ENCODE peak calls at places on chromosome 18, in four cellular contexts. U, S, H and R are unnamed samples.

GRCh38 chr18:3652380-3653262 is 202.6 kb downstream of the TGIF1 start:
- DNase-seq in S (peak; percentile 98), H (no peak), U (no peak), R (peak; percentile 98)

GRCh38 chr18:3107740-3108151 is 94.8 kb upstream of the LPIN2 start:
- DNase-seq in U (no peak), S (no peak), H (no peak), R (no peak)

GRCh38 chr18:12423820-12424219 is 16.1 kb downstream of the PRELID3A start:
- DNase-seq in S (no peak), H (no peak), U (no peak), R (no peak)

GRCh38 chr18:7757175-7757574 is 190.1 kb downstream of the PTPRM start:
- DNase-seq in S (no peak), H (no peak), U (no peak), R (no peak)

GRCh38 chr18:35060092-35060491 is 18.9 kb downstream of the MAPRE2 start:
- DNase-seq in U (no peak), H (no peak), S (no peak), R (no peak)

GRCh38 chr18:55320399-55321255 is 267.4 kb downstream of the TCF4 start:
- DNase-seq in S (no peak), H (no peak), U (no peak), R (no peak)

GRCh38 chr18:13235326-13235937 is 16.9 kb downstream of the LDLRAD4 start:
- DNase-seq in H (no peak), U (no peak), S (no peak), R (no peak)

GRCh38 chr18:29434650-29435049 is 1257.7 kb upstream of the CDH2 start:
- DNase-seq in H (no peak), S (no peak), U (no peak), R (no peak)

GRCh38 chr18:52341617-52342381 is 1.8 kb downstream of the DCC start:
- DNase-seq in U (no peak), H (peak; percentile 71), S (no peak), R (no peak)

GRCh38 chr18:31658670-31659573 is 25.5 kb downstream of the B4GALT6 start:
- DNase-seq in H (no peak), S (no peak), U (peak; percentile 89), R (no peak)

GRCh38 chr18:56003651-56004050 is 415.7 kb upstream of the TCF4 start:
- DNase-seq in H (no peak), U (no peak), S (no peak), R (no peak)

GRCh38 chr18:55763298-55763697 is 175.3 kb upstream of the TCF4 start:
- DNase-seq in H (no peak), U (no peak), S (no peak), R (no peak)

GRCh38 chr18:45357681-45358470 is 257.4 kb upstream of the SLC14A2 start:
- DNase-seq in U (no peak), H (no peak), S (no peak), R (no peak)

GRCh38 chr18:24027156-24027555 is 12.6 kb downstream of the TTC39C start:
- DNase-seq in H (no peak), S (no peak), U (no peak), R (no peak)

GRCh38 chr18:715626-716025 is 3.2 kb upstream of the ENOSF1 start:
- DNase-seq in S (no peak), U (no peak), H (no peak), R (no peak)

GRCh38 chr18:4256786-4257417 is 198.2 kb downstream of the DLGAP1 start:
- DNase-seq in H (no peak), U (no peak), S (no peak), R (no peak)

GRCh38 chr18:25830787-25831186 is 259.6 kb downstream of the SS18 start:
- DNase-seq in H (no peak), U (no peak), S (no peak), R (no peak)

GRCh38 chr18:55422456-55423185 is 165.4 kb downstream of the TCF4 start:
- DNase-seq in S (no peak), U (no peak), H (no peak), R (no peak)

GRCh38 chr18:8615397-8616025 is 6.3 kb downstream of the RAB12 start:
- DNase-seq in U (no peak), S (peak; percentile 51), H (no peak), R (no peak)

GRCh38 chr18:69996417-69996816 is 48.7 kb upstream of the CD226 start:
- DNase-seq in S (no peak), H (no peak), U (no peak), R (no peak)

GRCh38 chr18:73087291-73087977 is 219.6 kb upstream of the NETO1 start:
- DNase-seq in S (no peak), U (no peak), H (no peak), R (no peak)

GRCh38 chr18:1104265-1104792 is 199.7 kb downstream of the ADCYAP1 start:
- DNase-seq in U (no peak), S (no peak), H (no peak), R (no peak)

GRCh38 chr18:68734311-68734710 is 19.4 kb upstream of the TMX3 start:
- DNase-seq in U (no peak), H (no peak), S (no peak), R (no peak)

GRCh38 chr18:71831039-71831438 is 713.1 kb downstream of the CBLN2 start:
- DNase-seq in S (no peak), H (no peak), U (no peak), R (no peak)

GRCh38 chr18:68983126-68983525 is 185.2 kb downstream of the CCDC102B start:
- DNase-seq in U (no peak), H (no peak), S (no peak), R (no peak)

GRCh38 chr18:68244786-68245185 is 470.1 kb downstream of the TMX3 start:
- DNase-seq in S (no peak), U (no peak), H (no peak), R (no peak)

GRCh38 chr18:79502785-79503184 is 107.1 kb downstream of the NFATC1 start:
- DNase-seq in U (no peak), S (peak; percentile 8), H (no peak), R (no peak)

GRCh38 chr18:36402765-36403396 is 105.4 kb downstream of the FHOD3 start:
- DNase-seq in U (no peak), S (no peak), H (no peak), R (no peak)

GRCh38 chr18:33914399-33914798 is 310.3 kb downstream of the NOL4 start:
- DNase-seq in U (no peak), H (no peak), S (no peak), R (no peak)

GRCh38 chr18:70419526-70419925 is 130.7 kb downstream of the SOCS6 start:
- DNase-seq in U (no peak), S (no peak), H (no peak), R (no peak)

GRCh38 chr18:12692206-12692605 is 10.3 kb downstream of the CEP76 start:
- DNase-seq in U (no peak), S (no peak), H (no peak), R (no peak)

GRCh38 chr18:500556-501405 is at the start of gene COLEC12:
- DNase-seq in H (peak; percentile 58), S (peak; percentile 42), U (no peak), R (no peak)

GRCh38 chr18:28007841-28008240 is 169.1 kb downstream of the CDH2 start:
- DNase-seq in U (no peak), H (no peak), S (no peak), R (no peak)

GRCh38 chr18:75086494-75087034 is 122.4 kb downstream of the PTGR3 start:
- DNase-seq in S (no peak), H (peak; percentile 32), U (no peak), R (no peak)
- TF ChIP-seq EZH2 in S (no peak), H (no peak), U (no peak), R (no peak)

GRCh38 chr18:59057969-59058368 is 81.7 kb upstream of the SEC11C start:
- DNase-seq in H (no peak), U (no peak), S (no peak), R (no peak)
- TF ChIP-seq EGR1 in H (no peak), U (no peak), S (no peak), R (no peak)

GRCh38 chr18:22567794-22568193 is 150.1 kb upstream of the CTAGE1 start:
- DNase-seq in S (no peak), U (no peak), H (no peak), R (peak; percentile 38)
- TF ChIP-seq ATF3 in S (no peak), U (no peak), H (no peak), R (no peak)

GRCh38 chr18:22176622-22177495 is 7.5 kb downstream of the GATA6 start:
- DNase-seq in U (no peak), H (peak; percentile 65), S (no peak), R (no peak)
- TF ChIP-seq EZH2 in U (no peak), H (peak; percentile 100), S (no peak), R (no peak)

GRCh38 chr18:74944676-74945075 is 264.3 kb downstream of the PTGR3 start:
- DNase-seq in S (no peak), U (no peak), H (no peak), R (no peak)
- TF ChIP-seq EGR1 in S (no peak), U (no peak), H (no peak), R (no peak)

DNA sequence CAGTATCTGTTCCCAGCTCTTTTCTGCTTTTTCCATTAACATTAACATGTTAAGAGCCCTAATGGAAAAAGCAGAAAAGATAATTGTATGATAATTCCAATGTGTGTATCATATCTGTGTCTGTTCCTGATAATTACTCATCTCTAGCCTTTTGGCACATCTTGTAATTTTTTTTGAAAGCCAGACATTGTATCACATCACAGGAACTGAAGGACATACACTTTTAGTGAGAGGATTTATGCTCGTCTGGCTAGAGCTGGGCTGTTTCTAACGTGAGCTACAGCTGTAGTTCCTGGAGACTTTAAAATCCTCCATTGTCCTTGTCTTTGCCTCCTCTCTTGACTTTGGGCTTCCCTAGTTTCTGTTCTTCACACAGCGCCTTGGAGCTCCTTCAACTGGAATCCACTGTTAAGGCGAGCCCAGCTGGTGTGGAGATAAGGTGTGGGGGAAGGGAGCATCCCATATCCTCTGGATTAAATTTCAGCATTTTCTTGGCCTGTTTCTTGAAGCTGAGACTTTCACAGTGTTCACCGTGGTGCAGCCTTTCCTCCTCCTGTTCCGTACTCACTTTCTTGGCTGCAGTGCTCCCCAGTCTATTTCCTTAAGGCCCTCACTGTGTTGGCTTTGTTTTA is 211.5 kb downstream of the GALR1 start:
- DNase-seq in S (no peak), U (no peak), H (no peak), R (no peak)
- TF ChIP-seq ATF3 in S (no peak), U (no peak), H (no peak), R (no peak)

GRCh38 chr18:59286341-59286740 is 13.1 kb upstream of the RAX start:
- DNase-seq in H (no peak), U (no peak), S (no peak), R (no peak)
- TF ChIP-seq EZH2 in H (no peak), U (no peak), S (no peak), R (no peak)